ENCODE peak calls at places on chromosomes 3 and 15, in eight cellular contexts. N is Peyer's patch, C is ovary, B is epithelial cell of esophagus, P is fibroblast of pulmonary artery, L is IMR-90, T is cardiac muscle cell, V is psoas muscle. Q is an unnamed sample.
A peak's percentile ranks its signal among the peaks of the same experiment; 100 is the strongest.

GRCh38 chr15:36814708-36815107 is 235.3 kb downstream of the CDIN1 start:
- DNase-seq in N (no peak), C (no peak), B (peak; percentile 36), P (peak; percentile 15), L (peak; percentile 21), T (peak; percentile 56), V (no peak), Q (no peak)

GRCh38 chr15:32802296-32802936 is 84.6 kb downstream of the GREM1 start:
- DNase-seq in N (no peak), C (no peak), B (peak; percentile 25), P (peak; percentile 91), L (peak; percentile 97), T (no peak), V (no peak), Q (peak; percentile 82)

GRCh38 chr15:75327005-75327404 is 8.9 kb upstream of the COMMD4 start:
- DNase-seq in N (no peak), C (no peak), B (no peak), P (no peak), L (no peak), T (no peak), V (no peak), Q (no peak)

GRCh38 chr3:175737646-175738572 is 878.8 kb downstream of the NAALADL2 start:
- DNase-seq in N (no peak), C (no peak), B (peak; percentile 32), P (peak; percentile 2), L (peak; percentile 37), T (no peak), V (no peak), Q (peak; percentile 2)

GRCh38 chr3:115217678-115218451 is 70.8 kb upstream of the ZBTB20 start:
- DNase-seq in N (peak; percentile 58), C (peak; percentile 21), B (peak; percentile 73), P (peak; percentile 83), L (peak; percentile 71), T (peak; percentile 67), V (no peak), Q (peak; percentile 89)

GRCh38 chr3:186360779-186361178 is 1.3 kb downstream of the DGKG start:
- DNase-seq in N (no peak), C (no peak), B (no peak), P (no peak), L (no peak), T (peak; percentile 20), V (no peak), Q (no peak)

GRCh38 chr3:124793054-124793740 is 62.9 kb downstream of the UMPS start:
- DNase-seq in N (no peak), C (no peak), B (peak; percentile 75), P (no peak), L (no peak), T (no peak), V (no peak), Q (no peak)

GRCh38 chr3:101509811-101510210 is 3.2 kb downstream of the SENP7 start:
- DNase-seq in N (no peak), C (no peak), B (peak; percentile 71), P (peak; percentile 47), L (peak; percentile 53), T (no peak), V (no peak), Q (peak; percentile 31)

GRCh38 chr3:14477311-14477935 is 62.7 kb downstream of the GRIP2 start:
- DNase-seq in N (no peak), C (peak; percentile 20), B (no peak), P (no peak), L (no peak), T (no peak), V (no peak), Q (no peak)

GRCh38 chr15:96416934-96417759 is 86.6 kb downstream of the NR2F2 start:
- DNase-seq in N (no peak), C (no peak), B (peak; percentile 38), P (peak; percentile 23), L (peak; percentile 4), T (peak; percentile 55), V (no peak), Q (peak; percentile 23)
- H3K4me3 ChIP-seq in N (no peak overlapping the region), C (peak overlapping the region; percentile 30), B (peak overlapping the region; percentile 45), P (no peak overlapping the region), L (peak overlapping the region; percentile 30), T (no peak overlapping the region), V (peak overlapping the region; percentile 55), Q (no peak overlapping the region)

GRCh38 chr15:60363903-60364302 is 33.9 kb downstream of the ANXA2 start:
- DNase-seq in N (no peak), C (no peak), B (no peak), P (no peak), L (no peak), T (no peak), V (no peak), Q (no peak)

GRCh38 chr15:60369696-60370095 is 28.1 kb downstream of the ANXA2 start:
- DNase-seq in N (no peak), C (no peak), B (no peak), P (no peak), L (no peak), T (no peak), V (no peak), Q (no peak)

GRCh38 chr15:60362318-60363023 is 35.3 kb downstream of the ANXA2 start:
- DNase-seq in N (no peak), C (no peak), B (peak; percentile 71), P (peak; percentile 61), L (peak; percentile 78), T (no peak), V (no peak), Q (peak; percentile 90)

GRCh38 chr15:60363024-60363674 is 34.6 kb downstream of the ANXA2 start:
- DNase-seq in N (no peak), C (no peak), B (no peak), P (no peak), L (no peak), T (peak; percentile 64), V (no peak), Q (no peak)

DNA sequence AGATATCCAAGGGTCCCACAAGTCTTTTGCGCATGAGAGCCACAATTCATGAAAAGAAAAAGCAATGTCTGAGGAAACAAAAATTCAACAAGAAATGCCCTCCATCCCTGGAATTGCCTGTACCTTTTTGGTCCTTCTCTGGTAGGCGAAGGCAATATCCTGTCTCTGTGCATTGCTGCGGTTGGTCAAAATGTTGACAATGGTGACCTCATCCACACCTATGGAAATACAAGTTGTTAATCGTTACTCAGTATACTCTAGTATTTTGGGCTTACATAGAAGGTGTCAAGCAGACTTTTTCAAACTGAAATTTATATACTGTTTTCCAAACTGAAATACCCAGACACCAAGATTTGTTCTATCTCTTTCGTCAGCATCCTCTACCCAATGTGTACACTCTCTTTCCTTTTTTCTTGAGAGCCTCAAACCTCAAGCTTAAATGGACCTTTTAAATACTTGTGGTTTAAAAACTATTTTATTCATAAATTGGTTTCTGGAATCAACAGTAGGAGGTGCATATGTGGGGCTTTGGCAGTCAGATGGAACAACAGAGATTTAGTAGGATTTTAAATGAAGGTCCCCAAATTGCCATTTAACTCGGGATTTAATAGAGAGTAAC is 33.4 kb downstream of the ANXA2 start:
- DNase-seq in N (no peak), C (no peak), B (no peak), P (no peak), L (no peak), T (no peak), V (no peak), Q (no peak)
- TF ChIP-seq CTCF in N (no peak), C (no peak), B (no peak), P (no peak), L (no peak), T (peak; percentile 5), V (no peak), Q (no peak)

DNA sequence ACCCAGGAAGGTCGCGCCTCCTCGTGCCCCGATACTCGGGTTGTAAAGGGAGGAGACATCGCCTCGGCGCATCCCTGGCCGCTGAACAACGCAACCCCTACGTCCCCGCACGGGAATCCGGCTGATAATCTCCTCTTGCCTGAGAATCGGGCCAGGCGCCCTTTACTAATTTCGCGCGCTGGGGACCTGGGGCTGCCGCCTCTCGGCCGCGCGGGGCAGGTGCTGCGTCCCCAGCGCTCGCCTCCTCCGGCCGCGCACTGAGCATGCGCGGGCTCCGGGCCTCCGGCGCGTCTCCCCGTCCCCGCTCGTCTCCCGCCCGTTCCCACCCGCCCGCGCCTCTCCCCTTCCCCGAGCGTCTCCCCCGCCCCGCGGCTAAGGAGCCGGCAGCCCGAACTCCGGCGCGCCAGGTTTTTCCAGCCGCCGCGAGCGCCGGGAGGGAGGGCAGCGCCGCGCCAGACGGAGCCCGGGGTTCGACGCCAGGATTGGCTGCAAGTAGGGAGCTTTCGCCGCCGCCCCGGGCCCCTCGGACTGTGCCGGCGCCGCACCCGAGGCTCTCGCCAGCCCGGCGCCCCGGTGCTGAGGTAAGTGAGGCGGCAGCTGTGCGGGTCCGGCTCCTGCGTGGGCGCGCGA is at the start of gene CNTN4:
- DNase-seq in N (peak; percentile 78), C (peak; percentile 49), B (peak; percentile 7), P (no peak), L (no peak), T (peak; percentile 94), V (peak; percentile 59), Q (no peak)
- H3K4me3 ChIP-seq in N (peak within 1 kb of the TSS; percentile 47), C (peak within 1 kb of the TSS; percentile 62), B (no peak within 1 kb of the TSS), P (no peak within 1 kb of the TSS), L (no peak within 1 kb of the TSS), T (peak within 1 kb of the TSS; percentile 56), V (peak within 1 kb of the TSS; percentile 54), Q (no peak within 1 kb of the TSS)

DNA sequence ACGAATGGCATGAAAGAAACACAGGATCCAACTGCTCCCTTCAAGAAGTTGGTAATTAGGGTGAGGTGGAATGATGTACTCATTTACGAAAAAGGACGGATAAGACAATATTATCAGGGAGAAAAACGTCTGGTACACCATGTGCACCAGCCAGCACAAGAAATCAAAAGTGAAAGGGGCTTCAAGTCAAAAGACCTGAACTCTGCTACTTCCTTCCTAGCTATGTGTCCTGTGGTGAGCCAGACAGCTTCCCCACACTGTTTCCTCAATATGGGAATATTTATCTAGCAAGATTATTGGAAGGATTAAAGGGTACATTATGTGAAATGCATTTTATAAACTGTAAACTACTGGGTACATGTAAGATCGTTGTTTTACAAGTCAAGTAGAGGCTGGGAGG is 33.9 kb downstream of the RAB27A start:
- DNase-seq in N (peak; percentile 52), C (no peak), B (no peak), P (no peak), L (no peak), T (no peak), V (no peak), Q (no peak)
- TF ChIP-seq CTCF in N (no peak), C (no peak), B (no peak), P (no peak), L (no peak), T (no peak), V (no peak), Q (no peak)

DNA sequence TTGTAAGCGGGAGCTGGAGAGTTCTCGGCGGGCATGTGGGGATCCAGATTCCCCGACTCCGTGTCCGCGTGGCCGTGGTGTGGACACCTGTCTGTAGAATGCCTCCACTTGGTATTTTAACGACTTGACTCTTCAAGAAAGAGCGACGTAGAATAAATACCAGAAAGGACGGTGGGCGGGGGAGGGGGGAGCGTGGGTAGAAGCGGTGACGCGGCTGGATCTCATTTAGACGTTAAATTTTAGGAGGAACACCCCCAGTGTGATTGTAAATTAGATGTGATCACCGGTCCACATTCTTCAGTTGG is 625 bp upstream of the PYGO1 start:
- DNase-seq in N (no peak), C (peak; percentile 44), B (no peak), P (no peak), L (no peak), T (no peak), V (no peak), Q (no peak)
- H3K4me3 ChIP-seq in N (peak overlapping the region; percentile 38), C (peak overlapping the region; percentile 70), B (peak overlapping the region; percentile 26), P (peak overlapping the region; percentile 62), L (peak overlapping the region; percentile 75), T (peak overlapping the region; percentile 59), V (peak overlapping the region; percentile 77), Q (peak overlapping the region; percentile 59)